ENCODE peak calls at places on chromosomes 3 and 15, in four cellular contexts. One of them, this sample, is unnamed.
A peak's percentile ranks its signal among the peaks of the same experiment; 100 is the strongest.

GRCh38 chr3:189947948-189948723 is 172.6 kb downstream of the P3H2 start:
- DNase-seq in GM12878: peak; percentile 32
- DNase-seq in K562: no peak
- DNase-seq in IMR-90: peak; percentile 40
- DNase-seq in this sample: no peak

GRCh38 chr3:130759692-130760338 is 13.2 kb upstream of the PIK3R4 start:
- DNase-seq in GM12878: no peak
- DNase-seq in K562: peak; percentile 8
- DNase-seq in IMR-90: peak; percentile 49
- DNase-seq in this sample: peak; percentile 52

GRCh38 chr3:57942366-57942765 is 65.9 kb upstream of the FLNB start:
- DNase-seq in GM12878: no peak
- DNase-seq in K562: no peak
- DNase-seq in IMR-90: no peak
- DNase-seq in this sample: no peak

GRCh38 chr3:136193273-136194043 is 2.7 kb downstream of the MSL2 start:
- DNase-seq in GM12878: no peak
- DNase-seq in K562: no peak
- DNase-seq in IMR-90: no peak
- DNase-seq in this sample: no peak

GRCh38 chr3:193872265-193872753 is 263.6 kb upstream of the HES1 start:
- DNase-seq in GM12878: no peak
- DNase-seq in K562: peak; percentile 46
- DNase-seq in IMR-90: peak; percentile 98
- DNase-seq in this sample: peak; percentile 60

GRCh38 chr15:48002772-48003171 is 118.0 kb upstream of the SLC24A5 start:
- DNase-seq in GM12878: no peak
- DNase-seq in K562: no peak
- DNase-seq in IMR-90: no peak
- DNase-seq in this sample: no peak

GRCh38 chr3:143975549-143976152 is 4.0 kb downstream of the DIPK2A start:
- DNase-seq in GM12878: no peak
- DNase-seq in K562: no peak
- DNase-seq in IMR-90: peak; percentile 81
- DNase-seq in this sample: peak; percentile 51

GRCh38 chr3:183108002-183108449 is 8.7 kb upstream of the MCCC1 start:
- DNase-seq in GM12878: no peak
- DNase-seq in K562: no peak
- DNase-seq in IMR-90: peak; percentile 44
- DNase-seq in this sample: no peak

GRCh38 chr3:28476194-28476593 is 127.6 kb upstream of the AZI2 start:
- DNase-seq in GM12878: peak; percentile 5
- DNase-seq in K562: peak; percentile 11
- DNase-seq in IMR-90: peak; percentile 57
- DNase-seq in this sample: peak; percentile 54

GRCh38 chr3:178618197-178618596 is 82.0 kb downstream of the KCNMB2 start:
- DNase-seq in GM12878: no peak
- DNase-seq in K562: no peak
- DNase-seq in IMR-90: peak; percentile 1
- DNase-seq in this sample: no peak

GRCh38 chr3:11459147-11459837 is 184.4 kb downstream of the VGLL4 start:
- DNase-seq in GM12878: no peak
- DNase-seq in K562: no peak
- DNase-seq in IMR-90: peak; percentile 70
- DNase-seq in this sample: no peak

GRCh38 chr15:33135355-33135781 is 59.1 kb downstream of the FMN1 start:
- DNase-seq in GM12878: no peak
- DNase-seq in K562: no peak
- DNase-seq in IMR-90: no peak
- DNase-seq in this sample: no peak

GRCh38 chr3:193782747-193783146 is 189.7 kb downstream of the OPA1 start:
- DNase-seq in GM12878: no peak
- DNase-seq in K562: no peak
- DNase-seq in IMR-90: no peak
- DNase-seq in this sample: no peak

GRCh38 chr15:28887344-28888174 is 1.8 kb downstream of the APBA2 start:
- DNase-seq in GM12878: no peak
- DNase-seq in K562: no peak
- DNase-seq in IMR-90: no peak
- DNase-seq in this sample: no peak

GRCh38 chr3:52084954-52085730 is 28.8 kb upstream of the DUSP7 start:
- DNase-seq in GM12878: no peak
- DNase-seq in K562: no peak
- DNase-seq in IMR-90: no peak
- DNase-seq in this sample: no peak

GRCh38 chr3:121658716-121659435 is 1.8 kb downstream of the HCLS1 start:
- DNase-seq in GM12878: no peak
- DNase-seq in K562: no peak
- DNase-seq in IMR-90: no peak
- DNase-seq in this sample: no peak

GRCh38 chr3:157220211-157220610 is 60.3 kb upstream of the CCNL1 start:
- DNase-seq in GM12878: no peak
- DNase-seq in K562: no peak
- DNase-seq in IMR-90: no peak
- DNase-seq in this sample: no peak

GRCh38 chr3:143851331-143852017 is 3.2 kb upstream of the SLC9A9 start:
- DNase-seq in GM12878: no peak
- DNase-seq in K562: no peak
- DNase-seq in IMR-90: no peak
- DNase-seq in this sample: no peak

GRCh38 chr15:65381445-65382145 is 3.8 kb upstream of the IGDCC3 start:
- DNase-seq in GM12878: no peak
- DNase-seq in K562: no peak
- DNase-seq in IMR-90: no peak
- DNase-seq in this sample: no peak

GRCh38 chr15:39310633-39311032 is 270.2 kb upstream of the THBS1 start:
- DNase-seq in GM12878: no peak
- DNase-seq in K562: no peak
- DNase-seq in IMR-90: peak; percentile 35
- DNase-seq in this sample: no peak

GRCh38 chr15:90401499-90401898 is 13.5 kb downstream of the IQGAP1 start:
- DNase-seq in GM12878: no peak
- DNase-seq in K562: no peak
- DNase-seq in IMR-90: no peak
- DNase-seq in this sample: no peak

GRCh38 chr15:90400759-90401314 is 12.8 kb downstream of the IQGAP1 start:
- DNase-seq in GM12878: peak; percentile 62
- DNase-seq in K562: peak; percentile 72
- DNase-seq in IMR-90: peak; percentile 96
- DNase-seq in this sample: peak; percentile 94

GRCh38 chr15:90402806-90403205 is 14.8 kb downstream of the IQGAP1 start:
- DNase-seq in GM12878: no peak
- DNase-seq in K562: no peak
- DNase-seq in IMR-90: no peak
- DNase-seq in this sample: no peak

GRCh38 chr15:90402230-90402629 is 14.2 kb downstream of the IQGAP1 start:
- DNase-seq in GM12878: no peak
- DNase-seq in K562: no peak
- DNase-seq in IMR-90: peak; percentile 85
- DNase-seq in this sample: no peak

DNA sequence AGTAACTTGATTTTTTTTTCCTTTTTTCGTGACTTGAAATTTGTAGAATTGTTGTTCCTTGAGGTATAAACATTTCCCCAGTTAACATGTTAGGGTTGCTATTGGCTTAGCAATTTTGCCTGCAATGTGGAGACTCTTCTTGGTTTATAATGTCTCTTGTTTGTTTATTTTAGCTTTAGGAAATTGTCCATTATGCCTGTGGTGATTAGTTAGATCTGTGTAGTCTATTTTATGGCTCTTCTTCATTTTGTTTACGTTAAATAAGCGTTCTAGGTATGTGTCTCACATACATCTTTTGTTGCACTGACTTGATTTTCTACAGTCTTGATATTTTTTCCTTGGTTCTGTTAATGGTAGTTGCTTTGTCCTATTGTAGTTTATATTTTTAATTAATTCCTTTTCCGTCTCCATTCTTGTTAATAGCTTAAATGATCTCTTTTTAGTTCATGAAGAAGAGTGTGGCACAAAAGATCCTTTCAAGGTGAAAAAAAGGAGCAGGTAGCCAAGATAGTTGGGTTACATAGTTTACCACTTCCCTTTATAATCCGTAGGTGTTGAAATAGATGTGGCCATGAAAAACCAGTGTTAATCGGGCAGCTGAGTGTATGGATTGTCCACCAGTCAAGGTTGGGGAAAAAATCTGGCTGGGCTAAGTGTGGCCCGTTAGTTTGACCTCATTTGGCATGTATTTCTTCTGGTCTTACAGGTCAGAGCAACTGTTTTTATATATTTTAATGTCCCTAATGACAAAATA is 12.1 kb downstream of the IQGAP1 start:
- DNase-seq in GM12878: no peak
- DNase-seq in K562: no peak
- DNase-seq in IMR-90: no peak
- DNase-seq in this sample: no peak
- TF ChIP-seq POLR2A in GM12878: no peak
- TF ChIP-seq POLR2A in K562: no peak
- TF ChIP-seq POLR2A in IMR-90: no peak
- TF ChIP-seq POLR2A in this sample: no peak

DNA sequence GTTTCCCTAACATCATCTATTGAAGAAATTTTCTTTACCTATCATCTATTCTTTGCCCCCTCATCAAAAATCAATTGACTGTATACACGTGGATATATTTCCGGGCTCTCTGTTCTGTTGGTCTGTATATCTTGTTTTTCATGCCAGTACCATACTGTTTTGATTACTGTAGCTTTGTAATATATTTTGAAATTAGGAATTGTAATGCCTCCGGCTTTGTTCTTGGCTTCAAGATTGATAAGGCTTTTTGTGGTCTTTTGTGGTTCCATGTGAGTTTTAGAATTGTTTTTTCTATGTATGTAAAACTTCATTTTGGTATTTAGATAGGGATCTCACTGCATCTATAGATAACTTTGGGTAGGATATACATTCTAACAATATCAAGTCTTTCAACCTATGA is 454.4 kb downstream of the LPP start:
- DNase-seq in GM12878: no peak
- DNase-seq in K562: no peak
- DNase-seq in IMR-90: no peak
- DNase-seq in this sample: no peak
- TF ChIP-seq RAD21 in GM12878: no peak
- TF ChIP-seq RAD21 in K562: no peak
- TF ChIP-seq RAD21 in IMR-90: no peak
- TF ChIP-seq RAD21 in this sample: no peak

GRCh38 chr15:94002026-94002425 is 229.3 kb upstream of the MCTP2 start:
- DNase-seq in GM12878: no peak
- DNase-seq in K562: no peak
- DNase-seq in IMR-90: no peak
- DNase-seq in this sample: no peak

GRCh38 chr15:94000603-94001002 is 230.8 kb upstream of the MCTP2 start:
- DNase-seq in GM12878: no peak
- DNase-seq in K562: no peak
- DNase-seq in IMR-90: no peak
- DNase-seq in this sample: no peak

GRCh38 chr15:94004697-94005096 is 226.7 kb upstream of the MCTP2 start:
- DNase-seq in GM12878: no peak
- DNase-seq in K562: no peak
- DNase-seq in IMR-90: no peak
- DNase-seq in this sample: no peak

GRCh38 chr15:93997071-93997658 is 234.2 kb upstream of the MCTP2 start:
- DNase-seq in GM12878: no peak
- DNase-seq in K562: no peak
- DNase-seq in IMR-90: peak; percentile 4
- DNase-seq in this sample: peak; percentile 14

DNA sequence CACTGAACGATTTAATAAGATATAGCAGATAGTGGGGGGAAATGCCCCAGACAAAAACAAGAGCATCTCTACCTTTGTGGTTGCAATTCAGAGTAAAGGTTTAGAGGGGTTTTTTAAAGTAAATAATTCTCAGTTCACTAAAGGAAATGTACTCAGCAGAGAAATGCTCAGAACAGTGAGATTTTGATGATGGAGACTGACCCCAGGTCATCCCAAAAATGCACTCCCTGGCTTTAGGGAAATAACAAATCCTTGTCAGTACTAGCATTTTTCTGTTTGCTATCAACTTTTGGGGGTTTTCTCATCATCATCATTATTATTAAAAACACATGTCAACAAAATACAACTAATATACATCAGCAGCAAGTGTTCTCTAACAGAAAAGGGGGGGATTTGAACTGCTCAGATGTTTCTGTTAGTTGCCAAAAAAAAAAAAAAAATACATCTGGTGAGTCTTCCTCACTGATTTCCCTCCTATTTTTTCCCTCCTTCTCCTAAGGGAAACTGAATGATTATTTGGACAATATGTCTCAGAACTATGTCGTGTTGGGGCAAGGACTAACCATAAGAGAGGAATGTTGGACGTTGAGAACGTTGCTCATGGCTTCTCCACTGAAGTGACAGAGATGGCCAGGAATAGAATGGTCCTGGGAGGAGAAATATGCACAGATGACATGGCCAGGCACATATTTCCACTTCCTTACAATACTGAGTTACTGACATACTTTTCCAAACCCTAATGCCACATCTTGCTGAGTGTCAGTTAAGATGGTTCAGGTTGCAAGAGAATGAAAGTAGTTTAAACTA is 230.0 kb upstream of the MCTP2 start:
- DNase-seq in GM12878: no peak
- DNase-seq in K562: no peak
- DNase-seq in IMR-90: no peak
- DNase-seq in this sample: no peak
- TF ChIP-seq ELK1 in GM12878: no peak
- TF ChIP-seq ELK1 in K562: no peak
- TF ChIP-seq ELK1 in IMR-90: no peak
- TF ChIP-seq ELK1 in this sample: no peak

GRCh38 chr15:78265137-78265460 is 737 bp downstream of the DNAJA4 start:
- DNase-seq in GM12878: no peak
- DNase-seq in K562: no peak
- DNase-seq in IMR-90: no peak
- DNase-seq in this sample: no peak

GRCh38 chr15:78265752-78266224 is 1.4 kb downstream of the DNAJA4 start:
- DNase-seq in GM12878: no peak
- DNase-seq in K562: no peak
- DNase-seq in IMR-90: peak; percentile 76
- DNase-seq in this sample: no peak

GRCh38 chr15:78264304-78265136 is at the start of gene DNAJA4:
- DNase-seq in GM12878: no peak
- DNase-seq in K562: no peak
- DNase-seq in IMR-90: no peak
- DNase-seq in this sample: no peak

GRCh38 chr15:78263351-78263781 is 996 bp upstream of the DNAJA4 start:
- DNase-seq in GM12878: no peak
- DNase-seq in K562: peak; percentile 77
- DNase-seq in IMR-90: no peak
- DNase-seq in this sample: no peak

DNA sequence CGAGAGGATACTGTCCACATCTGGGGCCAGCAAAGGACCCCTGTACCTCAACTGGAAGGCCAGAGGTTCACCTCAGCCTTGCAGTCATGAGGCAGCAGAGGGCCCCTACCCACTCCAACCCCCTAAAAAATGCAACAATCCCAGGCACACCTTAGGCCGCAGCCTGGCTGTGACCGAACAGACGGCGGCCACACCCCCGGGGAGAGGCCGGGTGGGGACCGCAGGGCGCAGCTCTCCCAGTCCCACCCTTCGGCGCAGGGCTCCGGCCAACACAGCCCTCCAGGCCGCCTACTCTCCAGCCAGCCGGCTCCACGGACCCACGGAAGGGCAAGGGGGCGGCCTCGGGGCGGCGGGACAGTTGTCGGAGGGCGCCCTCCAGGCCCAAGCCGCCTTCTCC is 457 bp upstream of the DNAJA4 start:
- DNase-seq in GM12878: no peak
- DNase-seq in K562: no peak
- DNase-seq in IMR-90: no peak
- DNase-seq in this sample: no peak
- TF ChIP-seq POLR2A in GM12878: no peak
- TF ChIP-seq POLR2A in K562: no peak
- TF ChIP-seq POLR2A in IMR-90: no peak
- TF ChIP-seq POLR2A in this sample: no peak